ENCODE peak calls at places on chromosome 15, in five cellular contexts. S is cardiac fibroblast, B is iris pigment epithelial cell, C is GM12864, R is lung. H is an unnamed sample.

GRCh38 chr15:70812827-70813364 is 41.1 kb downstream of the LARP6 start:
- DNase-seq in S (no peak), B (no peak), C (no peak), R (no peak), H (no peak)

GRCh38 chr15:70375006-70375409 is 277.3 kb upstream of the TLE3 start:
- DNase-seq in S (peak; percentile 61), B (peak; percentile 23), C (no peak), R (no peak), H (no peak)

GRCh38 chr15:40242671-40243070 is 3.8 kb downstream of the PAK6 start:
- DNase-seq in S (no peak), B (no peak), C (no peak), R (no peak), H (no peak)

GRCh38 chr15:73571346-73571745 is 61.8 kb downstream of the NPTN start:
- DNase-seq in S (no peak), B (no peak), C (no peak), R (no peak), H (no peak)

GRCh38 chr15:83323296-83323711 is 38.8 kb upstream of the BNC1 start:
- DNase-seq in S (peak; percentile 93), B (peak; percentile 84), C (no peak), R (no peak), H (no peak)

GRCh38 chr15:57890351-57890750 is 175.2 kb downstream of the ALDH1A2 start:
- DNase-seq in S (peak; percentile 21), B (peak; percentile 51), C (no peak), R (no peak), H (no peak)

GRCh38 chr15:63372018-63372705 is 9.5 kb downstream of the CA12 start:
- DNase-seq in S (peak; percentile 99), B (peak; percentile 94), C (no peak), R (no peak), H (no peak)

GRCh38 chr15:41866263-41866703 is 27.6 kb downstream of the SPTBN5 start:
- DNase-seq in S (no peak), B (no peak), C (no peak), R (no peak), H (no peak)

GRCh38 chr15:96360581-96361308 is 30.2 kb downstream of the NR2F2 start:
- DNase-seq in S (no peak), B (no peak), C (no peak), R (no peak), H (no peak)

GRCh38 chr15:96333194-96334016 is 2.9 kb downstream of the NR2F2 start:
- DNase-seq in S (peak; percentile 47), B (peak; percentile 55), C (no peak), R (no peak), H (no peak)

GRCh38 chr15:98562361-98562791 is 86.0 kb upstream of the IGF1R start:
- DNase-seq in S (no peak), B (no peak), C (no peak), R (no peak), H (no peak)

GRCh38 chr15:25803541-25803940 is 59.6 kb downstream of the ATP10A start:
- DNase-seq in S (no peak), B (no peak), C (no peak), R (no peak), H (no peak)

GRCh38 chr15:65349338-65349737 is 28.5 kb downstream of the IGDCC3 start:
- DNase-seq in S (no peak), B (no peak), C (no peak), R (no peak), H (no peak)

GRCh38 chr15:53446376-53446775 is 313.1 kb downstream of the WDR72 start:
- DNase-seq in S (no peak), B (no peak), C (no peak), R (no peak), H (no peak)

GRCh38 chr15:100592898-100593297 is 9.1 kb downstream of the LINS1 start:
- DNase-seq in S (peak; percentile 31), B (peak; percentile 94), C (no peak), R (no peak), H (no peak)

GRCh38 chr15:56786966-56787365 is 53.7 kb upstream of the ZNF280D start:
- DNase-seq in S (no peak), B (peak; percentile 20), C (peak; percentile 54), R (no peak), H (no peak)

GRCh38 chr15:95401586-95401985 is 928.9 kb upstream of the NR2F2 start:
- DNase-seq in S (no peak), B (no peak), C (no peak), R (no peak), H (no peak)

GRCh38 chr15:74245342-74245931 is 9.3 kb downstream of the CCDC33 start:
- DNase-seq in S (no peak), B (no peak), C (no peak), R (no peak), H (no peak)

GRCh38 chr15:94028809-94029208 is 202.6 kb upstream of the MCTP2 start:
- DNase-seq in S (no peak), B (no peak), C (no peak), R (no peak), H (no peak)

GRCh38 chr15:45919806-45920205 is 285.0 kb downstream of the SQOR start:
- DNase-seq in S (peak; percentile 89), B (peak; percentile 43), C (no peak), R (peak; percentile 62), H (no peak)

GRCh38 chr15:40441736-40442531 is 1.2 kb downstream of the BAHD1 start:
- DNase-seq in S (no peak), B (no peak), C (no peak), R (no peak), H (peak; percentile 57)

GRCh38 chr15:59396211-59396610 is 23.5 kb upstream of the MYO1E start:
- DNase-seq in S (no peak), B (no peak), C (no peak), R (no peak), H (no peak)

GRCh38 chr15:77584201-77584600 is 48.5 kb downstream of the LINGO1 start:
- DNase-seq in S (no peak), B (no peak), C (no peak), R (no peak), H (peak; percentile 48)

GRCh38 chr15:60932051-60932915 is 296.8 kb downstream of the RORA start:
- DNase-seq in S (peak; percentile 80), B (peak; percentile 74), C (no peak), R (peak; percentile 36), H (peak; percentile 42)

GRCh38 chr15:87500240-87500639 is 756.3 kb downstream of the NTRK3 start:
- DNase-seq in S (no peak), B (no peak), C (no peak), R (no peak), H (no peak)